ENCODE peak calls at places on chromosomes 4 and X, in eight cellular contexts. One of them, this sample, is unnamed.

GRCh38 chrX:71144651-71145050 is at the start of gene NLGN3:
- DNase-seq in progenitor cell of endocrine pancreas: no peak
- DNase-seq in CD8-positive, alpha-beta T cell: no peak
- DNase-seq in left ventricle myocardium inferior: no peak
- DNase-seq in GM12878: no peak
- DNase-seq in glutamatergic neuron: peak
- DNase-seq in IMR-90: no peak
- DNase-seq in BJ: no peak
- DNase-seq in this sample: peak

GRCh38 chrX:123313486-123313885 is 129.4 kb downstream of the GRIA3 start:
- DNase-seq in left ventricle myocardium inferior: no peak
- DNase-seq in glutamatergic neuron: no peak
- DNase-seq in CD8-positive, alpha-beta T cell: no peak
- DNase-seq in IMR-90: no peak
- DNase-seq in progenitor cell of endocrine pancreas: no peak
- DNase-seq in GM12878: no peak
- DNase-seq in BJ: no peak
- DNase-seq in this sample: no peak

GRCh38 chr4:129899849-129900248 is 803.9 kb downstream of the C4orf33 start:
- DNase-seq in left ventricle myocardium inferior: no peak
- DNase-seq in BJ: no peak
- DNase-seq in progenitor cell of endocrine pancreas: no peak
- DNase-seq in IMR-90: no peak
- DNase-seq in glutamatergic neuron: no peak
- DNase-seq in CD8-positive, alpha-beta T cell: no peak
- DNase-seq in GM12878: no peak
- DNase-seq in this sample: no peak

GRCh38 chrX:6852869-6853268 is 294.6 kb upstream of the STS start:
- DNase-seq in progenitor cell of endocrine pancreas: no peak
- DNase-seq in glutamatergic neuron: no peak
- DNase-seq in left ventricle myocardium inferior: no peak
- DNase-seq in IMR-90: no peak
- DNase-seq in CD8-positive, alpha-beta T cell: no peak
- DNase-seq in GM12878: no peak
- DNase-seq in BJ: no peak
- DNase-seq in this sample: no peak

GRCh38 chrX:7146703-7147430 is 645 bp upstream of the STS start:
- DNase-seq in left ventricle myocardium inferior: no peak
- DNase-seq in glutamatergic neuron: no peak
- DNase-seq in GM12878: no peak
- DNase-seq in progenitor cell of endocrine pancreas: no peak
- DNase-seq in BJ: no peak
- DNase-seq in CD8-positive, alpha-beta T cell: no peak
- DNase-seq in IMR-90: no peak
- DNase-seq in this sample: no peak

GRCh38 chrX:24148535-24149345 is 789 bp upstream of the ZFX start:
- DNase-seq in IMR-90: peak
- DNase-seq in left ventricle myocardium inferior: no peak
- DNase-seq in BJ: peak
- DNase-seq in glutamatergic neuron: no peak
- DNase-seq in progenitor cell of endocrine pancreas: no peak
- DNase-seq in GM12878: no peak
- DNase-seq in CD8-positive, alpha-beta T cell: no peak
- DNase-seq in this sample: no peak

GRCh38 chr4:40325406-40326019 is 9.6 kb upstream of the CHRNA9 start:
- DNase-seq in glutamatergic neuron: peak
- DNase-seq in left ventricle myocardium inferior: no peak
- DNase-seq in CD8-positive, alpha-beta T cell: no peak
- DNase-seq in progenitor cell of endocrine pancreas: no peak
- DNase-seq in BJ: no peak
- DNase-seq in IMR-90: peak
- DNase-seq in GM12878: no peak
- DNase-seq in this sample: no peak

GRCh38 chr4:46386570-46386969 is 3.4 kb downstream of the GABRA2 start:
- DNase-seq in progenitor cell of endocrine pancreas: no peak
- DNase-seq in CD8-positive, alpha-beta T cell: no peak
- DNase-seq in GM12878: no peak
- DNase-seq in BJ: no peak
- DNase-seq in IMR-90: no peak
- DNase-seq in glutamatergic neuron: peak
- DNase-seq in left ventricle myocardium inferior: no peak
- DNase-seq in this sample: no peak

GRCh38 chr4:133484287-133484686 is 335.2 kb downstream of the PCDH10 start:
- DNase-seq in BJ: no peak
- DNase-seq in GM12878: no peak
- DNase-seq in glutamatergic neuron: no peak
- DNase-seq in progenitor cell of endocrine pancreas: no peak
- DNase-seq in left ventricle myocardium inferior: no peak
- DNase-seq in CD8-positive, alpha-beta T cell: no peak
- DNase-seq in IMR-90: no peak
- DNase-seq in this sample: no peak

GRCh38 chr4:3440979-3441500 is 728 bp upstream of the HGFAC start:
- DNase-seq in IMR-90: no peak
- DNase-seq in CD8-positive, alpha-beta T cell: no peak
- DNase-seq in GM12878: no peak
- DNase-seq in BJ: no peak
- DNase-seq in glutamatergic neuron: peak
- DNase-seq in progenitor cell of endocrine pancreas: no peak
- DNase-seq in left ventricle myocardium inferior: no peak
- DNase-seq in this sample: no peak

GRCh38 chrX:41862562-41863184 is 60.7 kb downstream of the CASK start:
- DNase-seq in left ventricle myocardium inferior: no peak
- DNase-seq in IMR-90: no peak
- DNase-seq in BJ: no peak
- DNase-seq in CD8-positive, alpha-beta T cell: no peak
- DNase-seq in progenitor cell of endocrine pancreas: no peak
- DNase-seq in GM12878: no peak
- DNase-seq in glutamatergic neuron: no peak
- DNase-seq in this sample: no peak

GRCh38 chr4:172996571-172997216 is 171.9 kb upstream of the GALNT7 start:
- DNase-seq in CD8-positive, alpha-beta T cell: no peak
- DNase-seq in BJ: no peak
- DNase-seq in IMR-90: peak
- DNase-seq in left ventricle myocardium inferior: no peak
- DNase-seq in glutamatergic neuron: no peak
- DNase-seq in progenitor cell of endocrine pancreas: no peak
- DNase-seq in GM12878: no peak
- DNase-seq in this sample: no peak

GRCh38 chr4:157509286-157509685 is 288.8 kb downstream of the GRIA2 start:
- DNase-seq in IMR-90: no peak
- DNase-seq in glutamatergic neuron: no peak
- DNase-seq in progenitor cell of endocrine pancreas: no peak
- DNase-seq in left ventricle myocardium inferior: no peak
- DNase-seq in CD8-positive, alpha-beta T cell: no peak
- DNase-seq in GM12878: no peak
- DNase-seq in BJ: no peak
- DNase-seq in this sample: no peak

GRCh38 chr4:157514711-157515110 is 294.2 kb downstream of the GRIA2 start:
- DNase-seq in progenitor cell of endocrine pancreas: no peak
- DNase-seq in CD8-positive, alpha-beta T cell: no peak
- DNase-seq in left ventricle myocardium inferior: no peak
- DNase-seq in GM12878: no peak
- DNase-seq in BJ: no peak
- DNase-seq in glutamatergic neuron: peak
- DNase-seq in IMR-90: no peak
- DNase-seq in this sample: no peak
- TF ChIP-seq CTCF in progenitor cell of endocrine pancreas: peak
- TF ChIP-seq CTCF in CD8-positive, alpha-beta T cell: no peak
- TF ChIP-seq CTCF in left ventricle myocardium inferior: no peak
- TF ChIP-seq CTCF in GM12878: peak
- TF ChIP-seq CTCF in BJ: no peak
- TF ChIP-seq CTCF in glutamatergic neuron: peak
- TF ChIP-seq CTCF in IMR-90: no peak
- TF ChIP-seq CTCF in this sample: peak

DNA sequence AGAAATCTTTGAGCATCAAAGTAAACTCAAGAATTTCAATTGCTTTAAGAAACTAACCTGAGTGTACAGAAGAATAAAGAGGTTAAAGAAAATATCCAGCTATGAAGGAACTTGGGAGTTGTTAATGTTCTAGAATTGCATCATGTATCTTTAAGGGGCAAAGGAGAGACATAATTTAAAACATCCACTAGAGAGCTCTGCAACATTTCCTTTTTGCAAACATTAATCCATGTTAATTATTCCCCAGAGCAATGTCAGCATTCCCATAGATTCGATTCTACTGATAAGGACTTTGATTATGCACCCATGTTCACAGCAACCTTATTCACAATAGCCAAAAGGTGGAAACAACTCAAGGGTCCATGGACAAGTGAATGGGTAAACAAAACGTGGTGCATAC is 80.2 kb upstream of the SORBS2 start:
- DNase-seq in CD8-positive, alpha-beta T cell: no peak
- DNase-seq in progenitor cell of endocrine pancreas: no peak
- DNase-seq in glutamatergic neuron: no peak
- DNase-seq in IMR-90: no peak
- DNase-seq in BJ: no peak
- DNase-seq in GM12878: no peak
- DNase-seq in left ventricle myocardium inferior: no peak
- DNase-seq in this sample: no peak
- TF ChIP-seq CTCF in CD8-positive, alpha-beta T cell: no peak
- TF ChIP-seq CTCF in progenitor cell of endocrine pancreas: no peak
- TF ChIP-seq CTCF in glutamatergic neuron: no peak
- TF ChIP-seq CTCF in IMR-90: no peak
- TF ChIP-seq CTCF in BJ: no peak
- TF ChIP-seq CTCF in GM12878: no peak
- TF ChIP-seq CTCF in left ventricle myocardium inferior: no peak
- TF ChIP-seq CTCF in this sample: no peak

GRCh38 chr4:146338512-146338911 is 124.2 kb downstream of the REELD1 start:
- DNase-seq in BJ: no peak
- DNase-seq in CD8-positive, alpha-beta T cell: no peak
- DNase-seq in progenitor cell of endocrine pancreas: no peak
- DNase-seq in GM12878: no peak
- DNase-seq in IMR-90: peak
- DNase-seq in left ventricle myocardium inferior: no peak
- DNase-seq in glutamatergic neuron: no peak
- DNase-seq in this sample: no peak

GRCh38 chr4:146343199-146343598 is 128.9 kb downstream of the REELD1 start:
- DNase-seq in progenitor cell of endocrine pancreas: no peak
- DNase-seq in glutamatergic neuron: no peak
- DNase-seq in CD8-positive, alpha-beta T cell: no peak
- DNase-seq in left ventricle myocardium inferior: no peak
- DNase-seq in GM12878: peak
- DNase-seq in BJ: no peak
- DNase-seq in IMR-90: no peak
- DNase-seq in this sample: no peak

GRCh38 chr4:146343776-146344175 is 129.4 kb downstream of the REELD1 start:
- DNase-seq in progenitor cell of endocrine pancreas: no peak
- DNase-seq in glutamatergic neuron: no peak
- DNase-seq in CD8-positive, alpha-beta T cell: no peak
- DNase-seq in GM12878: no peak
- DNase-seq in IMR-90: no peak
- DNase-seq in BJ: no peak
- DNase-seq in left ventricle myocardium inferior: no peak
- DNase-seq in this sample: no peak

GRCh38 chr4:146342600-146343192 is 128.4 kb downstream of the REELD1 start:
- DNase-seq in CD8-positive, alpha-beta T cell: no peak
- DNase-seq in glutamatergic neuron: no peak
- DNase-seq in progenitor cell of endocrine pancreas: no peak
- DNase-seq in BJ: no peak
- DNase-seq in left ventricle myocardium inferior: no peak
- DNase-seq in IMR-90: peak
- DNase-seq in GM12878: no peak
- DNase-seq in this sample: peak

GRCh38 chr4:146340798-146341197 is 126.5 kb downstream of the REELD1 start:
- DNase-seq in left ventricle myocardium inferior: no peak
- DNase-seq in GM12878: no peak
- DNase-seq in IMR-90: peak
- DNase-seq in BJ: no peak
- DNase-seq in progenitor cell of endocrine pancreas: no peak
- DNase-seq in glutamatergic neuron: no peak
- DNase-seq in CD8-positive, alpha-beta T cell: no peak
- DNase-seq in this sample: no peak
- TF ChIP-seq CTCF in left ventricle myocardium inferior: peak
- TF ChIP-seq CTCF in GM12878: peak
- TF ChIP-seq CTCF in IMR-90: peak
- TF ChIP-seq CTCF in BJ: peak
- TF ChIP-seq CTCF in progenitor cell of endocrine pancreas: peak
- TF ChIP-seq CTCF in glutamatergic neuron: peak
- TF ChIP-seq CTCF in CD8-positive, alpha-beta T cell: no peak
- TF ChIP-seq CTCF in this sample: peak

GRCh38 chr4:73922766-73923630 is 53.8 kb downstream of the CXCL1 start:
- DNase-seq in progenitor cell of endocrine pancreas: no peak
- DNase-seq in CD8-positive, alpha-beta T cell: no peak
- DNase-seq in GM12878: no peak
- DNase-seq in BJ: no peak
- DNase-seq in IMR-90: peak
- DNase-seq in left ventricle myocardium inferior: no peak
- DNase-seq in glutamatergic neuron: no peak
- DNase-seq in this sample: no peak
- TF ChIP-seq CTCF in progenitor cell of endocrine pancreas: no peak
- TF ChIP-seq CTCF in CD8-positive, alpha-beta T cell: no peak
- TF ChIP-seq CTCF in GM12878: no peak
- TF ChIP-seq CTCF in BJ: peak
- TF ChIP-seq CTCF in IMR-90: peak
- TF ChIP-seq CTCF in left ventricle myocardium inferior: peak
- TF ChIP-seq CTCF in glutamatergic neuron: no peak
- TF ChIP-seq CTCF in this sample: peak

GRCh38 chr4:24425868-24426267 is 158.5 kb downstream of the DHX15 start:
- DNase-seq in IMR-90: no peak
- DNase-seq in glutamatergic neuron: no peak
- DNase-seq in BJ: no peak
- DNase-seq in GM12878: no peak
- DNase-seq in CD8-positive, alpha-beta T cell: no peak
- DNase-seq in left ventricle myocardium inferior: no peak
- DNase-seq in progenitor cell of endocrine pancreas: no peak
- DNase-seq in this sample: no peak

GRCh38 chr4:24433515-24434192 is 150.7 kb downstream of the DHX15 start:
- DNase-seq in progenitor cell of endocrine pancreas: no peak
- DNase-seq in glutamatergic neuron: no peak
- DNase-seq in IMR-90: no peak
- DNase-seq in GM12878: no peak
- DNase-seq in CD8-positive, alpha-beta T cell: no peak
- DNase-seq in BJ: no peak
- DNase-seq in left ventricle myocardium inferior: peak
- DNase-seq in this sample: no peak

GRCh38 chr4:24423670-24424069 is 160.7 kb downstream of the DHX15 start:
- DNase-seq in glutamatergic neuron: no peak
- DNase-seq in IMR-90: no peak
- DNase-seq in BJ: no peak
- DNase-seq in CD8-positive, alpha-beta T cell: no peak
- DNase-seq in progenitor cell of endocrine pancreas: no peak
- DNase-seq in GM12878: no peak
- DNase-seq in left ventricle myocardium inferior: no peak
- DNase-seq in this sample: no peak

GRCh38 chr4:24434193-24434728 is 150.1 kb downstream of the DHX15 start:
- DNase-seq in BJ: no peak
- DNase-seq in IMR-90: no peak
- DNase-seq in left ventricle myocardium inferior: no peak
- DNase-seq in glutamatergic neuron: no peak
- DNase-seq in CD8-positive, alpha-beta T cell: no peak
- DNase-seq in GM12878: no peak
- DNase-seq in progenitor cell of endocrine pancreas: no peak
- DNase-seq in this sample: no peak

GRCh38 chr4:24428850-24429249 is 155.5 kb downstream of the DHX15 start:
- DNase-seq in progenitor cell of endocrine pancreas: no peak
- DNase-seq in glutamatergic neuron: no peak
- DNase-seq in left ventricle myocardium inferior: no peak
- DNase-seq in GM12878: no peak
- DNase-seq in IMR-90: no peak
- DNase-seq in CD8-positive, alpha-beta T cell: no peak
- DNase-seq in BJ: no peak
- DNase-seq in this sample: no peak
- TF ChIP-seq CTCF in progenitor cell of endocrine pancreas: no peak
- TF ChIP-seq CTCF in glutamatergic neuron: no peak
- TF ChIP-seq CTCF in left ventricle myocardium inferior: no peak
- TF ChIP-seq CTCF in GM12878: no peak
- TF ChIP-seq CTCF in IMR-90: peak
- TF ChIP-seq CTCF in CD8-positive, alpha-beta T cell: no peak
- TF ChIP-seq CTCF in BJ: no peak
- TF ChIP-seq CTCF in this sample: no peak

GRCh38 chr4:66704243-66704642 is 841.1 kb downstream of the CENPC start:
- DNase-seq in progenitor cell of endocrine pancreas: no peak
- DNase-seq in IMR-90: no peak
- DNase-seq in glutamatergic neuron: no peak
- DNase-seq in left ventricle myocardium inferior: no peak
- DNase-seq in GM12878: no peak
- DNase-seq in BJ: no peak
- DNase-seq in CD8-positive, alpha-beta T cell: no peak
- DNase-seq in this sample: no peak
- TF ChIP-seq CTCF in progenitor cell of endocrine pancreas: no peak
- TF ChIP-seq CTCF in IMR-90: no peak
- TF ChIP-seq CTCF in glutamatergic neuron: no peak
- TF ChIP-seq CTCF in left ventricle myocardium inferior: no peak
- TF ChIP-seq CTCF in GM12878: no peak
- TF ChIP-seq CTCF in BJ: no peak
- TF ChIP-seq CTCF in CD8-positive, alpha-beta T cell: no peak
- TF ChIP-seq CTCF in this sample: no peak

This sample was measured in neural crest cell.